ENCODE peak calls at places on chromosomes 12 and 14, in eight cellular contexts. O is stomach, A is sigmoid colon, J is HepG2, T is suprapubic skin, Q is K562, R is SK-N-SH, E is H1. W is an unnamed sample.

GRCh38 chr12:26633591-26634210 is 199.3 kb downstream of the ITPR2 start:
- DNase-seq in E (no peak), R (no peak), T (no peak), Q (no peak), O (no peak), A (no peak), J (peak; percentile 47), W (no peak)

GRCh38 chr14:77470192-77470870 is 12.4 kb downstream of the AHSA1 start:
- DNase-seq in T (no peak), O (no peak), Q (no peak), A (no peak), J (no peak), E (no peak), R (no peak), W (peak; percentile 70)

GRCh38 chr14:63248211-63248610 is 44.0 kb downstream of the RHOJ start:
- DNase-seq in Q (no peak), A (no peak), T (no peak), E (no peak), O (no peak), R (no peak), J (no peak), W (no peak)

GRCh38 chr12:109346920-109347319 is 780 bp upstream of the MYO1H start:
- DNase-seq in J (no peak), R (no peak), A (no peak), T (no peak), Q (peak; percentile 13), E (peak; percentile 63), O (no peak), W (no peak)

GRCh38 chr14:69152181-69152943 is 557 bp downstream of the DCAF5 start:
- DNase-seq in R (peak; percentile 67), Q (peak; percentile 58), T (peak; percentile 68), E (peak; percentile 69), O (no peak), J (peak; percentile 20), A (no peak), W (peak; percentile 10)

GRCh38 chr12:47281667-47282171 is 202.0 kb upstream of the AMIGO2 start:
- DNase-seq in Q (peak; percentile 35), A (no peak), E (no peak), J (no peak), O (no peak), R (no peak), T (no peak), W (no peak)

GRCh38 chr14:37599527-37600368 is 4.3 kb downstream of the TTC6 start:
- DNase-seq in T (no peak), E (peak; percentile 76), O (no peak), R (no peak), J (no peak), Q (no peak), A (no peak), W (no peak)

GRCh38 chr14:68210729-68211299 is 391.2 kb downstream of the RAD51B start:
- DNase-seq in E (no peak), Q (peak; percentile 32), O (no peak), R (no peak), A (no peak), T (no peak), J (peak; percentile 39), W (no peak)

GRCh38 chr14:102508774-102509743 is 517 bp downstream of the ANKRD9 start:
- DNase-seq in O (peak; percentile 69), E (no peak), A (peak; percentile 91), Q (peak; percentile 59), T (peak; percentile 86), R (peak; percentile 85), J (no peak), W (peak; percentile 80)

GRCh38 chr12:115440438-115440837 is 756.5 kb upstream of the TBX3 start:
- DNase-seq in O (peak; percentile 42), E (no peak), A (no peak), R (no peak), T (no peak), J (peak; percentile 66), Q (peak; percentile 18), W (no peak)

GRCh38 chr12:66092559-66093269 is 37.8 kb downstream of the LLPH start:
- DNase-seq in A (no peak), T (no peak), O (no peak), J (no peak), R (no peak), E (no peak), Q (no peak), W (no peak)

GRCh38 chr14:54366726-54367707 is 29.8 kb upstream of the CDKN3 start:
- DNase-seq in A (no peak), E (peak; percentile 51), Q (peak; percentile 12), T (no peak), J (peak; percentile 84), O (peak; percentile 42), R (peak; percentile 30), W (peak; percentile 41)

GRCh38 chr14:104596451-104596918 is 8.1 kb downstream of the TMEM179 start:
- DNase-seq in J (no peak), R (peak; percentile 29), O (no peak), A (no peak), Q (no peak), T (no peak), E (no peak), W (no peak)

GRCh38 chr14:83425138-83425537 is 1891.5 kb upstream of the SEL1L start:
- DNase-seq in E (no peak), J (no peak), R (no peak), O (no peak), A (no peak), T (no peak), Q (no peak), W (no peak)

GRCh38 chr12:20404576-20405346 is 36.4 kb downstream of the PDE3A start:
- DNase-seq in Q (no peak), E (no peak), T (no peak), A (peak; percentile 78), J (no peak), R (peak; percentile 6), O (peak; percentile 27), W (peak; percentile 40)

GRCh38 chr12:101733166-101733565 is 6.1 kb downstream of the SYCP3 start:
- DNase-seq in O (no peak), E (no peak), T (no peak), R (no peak), Q (no peak), A (no peak), J (no peak), W (no peak)

GRCh38 chr12:124441443-124442190 is 125.8 kb downstream of the NCOR2 start:
- DNase-seq in Q (peak; percentile 47), R (no peak), E (no peak), A (no peak), J (no peak), O (no peak), T (no peak), W (no peak)
- TF ChIP-seq EP300 in Q (no peak), R (no peak), E (no peak), A (no peak), J (no peak), O (no peak), T (no peak), W (no peak)

DNA sequence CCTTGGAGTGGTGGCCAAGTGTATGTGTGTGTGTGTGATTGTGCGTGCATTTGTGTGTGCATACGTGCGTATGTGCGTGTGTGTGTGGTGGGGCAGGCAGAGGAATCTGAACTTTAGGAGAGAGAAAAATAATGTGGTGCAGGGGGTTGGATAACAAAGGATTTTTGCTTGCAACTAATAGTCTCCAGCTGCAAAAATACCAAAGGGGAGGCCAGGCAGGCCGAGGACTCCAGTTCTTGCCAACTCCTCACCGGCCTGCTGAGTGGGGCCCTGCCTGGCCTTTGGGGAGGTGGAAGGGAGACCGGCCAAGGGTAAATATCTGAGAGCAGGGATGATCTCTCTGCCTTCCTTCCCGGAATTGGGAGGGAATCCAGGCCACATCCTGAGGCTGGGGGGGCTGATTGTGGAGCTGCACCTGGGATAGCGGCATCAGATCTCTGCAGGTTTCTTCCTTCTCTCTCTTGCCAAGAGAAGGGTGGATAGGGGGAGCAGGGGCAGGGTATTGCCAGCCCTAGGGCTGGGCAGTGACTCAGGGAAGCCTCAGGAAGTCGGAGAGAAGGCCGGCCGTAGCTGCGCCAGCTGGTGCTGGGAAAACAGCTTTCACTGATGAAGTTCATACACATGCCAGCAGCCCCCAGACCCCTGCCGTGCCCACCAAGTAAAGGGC is 4.5 kb upstream of the LRP1-AS start:
- DNase-seq in O (no peak), J (no peak), Q (no peak), E (no peak), T (peak; percentile 69), R (peak; percentile 62), A (peak; percentile 84), W (no peak)
- H3K4me3 ChIP-seq in O (no peak overlapping the region), J (no peak overlapping the region), Q (no peak overlapping the region), E (no peak overlapping the region), T (no peak overlapping the region), R (no peak overlapping the region), A (no peak overlapping the region), W (no peak overlapping the region)

DNA sequence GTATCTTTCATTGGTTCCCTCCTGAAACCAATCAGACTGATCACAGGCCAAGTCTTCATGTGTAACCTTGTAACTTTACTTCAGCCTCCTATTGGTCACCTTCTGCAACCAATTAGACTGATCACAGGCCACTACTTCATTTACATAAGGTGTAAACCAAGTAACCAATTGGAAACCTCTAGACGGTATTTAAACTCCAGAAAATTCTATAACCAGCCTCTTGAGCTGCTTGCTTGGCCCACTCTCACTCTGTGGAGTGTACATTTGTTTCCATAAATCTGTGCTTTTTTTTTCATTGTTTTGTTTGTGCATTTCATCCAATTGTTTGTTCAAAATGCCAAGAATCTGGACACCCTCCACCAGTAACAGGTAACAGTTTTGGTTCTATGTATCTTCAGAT is 47.5 kb downstream of the EIF2S3B start:
- DNase-seq in T (no peak), E (no peak), A (no peak), O (no peak), J (no peak), Q (no peak), R (no peak), W (no peak)
- TF ChIP-seq POLR2AphosphoS5 in T (no peak), E (no peak), A (no peak), O (no peak), J (no peak), Q (no peak), R (no peak), W (no peak)

GRCh38 chr14:61234215-61234916 is 46.8 kb downstream of the TMEM30B start:
- DNase-seq in Q (no peak), A (no peak), O (no peak), T (no peak), J (no peak), R (no peak), E (no peak), W (no peak)

GRCh38 chr14:61229475-61229888 is 51.7 kb downstream of the TMEM30B start:
- DNase-seq in A (no peak), E (no peak), T (no peak), Q (no peak), O (peak; percentile 46), J (peak; percentile 10), R (no peak), W (no peak)

GRCh38 chr14:61227893-61228591 is 53.1 kb downstream of the TMEM30B start:
- DNase-seq in Q (no peak), E (no peak), J (no peak), T (no peak), A (no peak), R (no peak), O (no peak), W (no peak)

GRCh38 chr14:61233436-61233956 is 47.6 kb downstream of the TMEM30B start:
- DNase-seq in J (no peak), E (no peak), T (no peak), Q (no peak), A (no peak), R (no peak), O (no peak), W (no peak)

DNA sequence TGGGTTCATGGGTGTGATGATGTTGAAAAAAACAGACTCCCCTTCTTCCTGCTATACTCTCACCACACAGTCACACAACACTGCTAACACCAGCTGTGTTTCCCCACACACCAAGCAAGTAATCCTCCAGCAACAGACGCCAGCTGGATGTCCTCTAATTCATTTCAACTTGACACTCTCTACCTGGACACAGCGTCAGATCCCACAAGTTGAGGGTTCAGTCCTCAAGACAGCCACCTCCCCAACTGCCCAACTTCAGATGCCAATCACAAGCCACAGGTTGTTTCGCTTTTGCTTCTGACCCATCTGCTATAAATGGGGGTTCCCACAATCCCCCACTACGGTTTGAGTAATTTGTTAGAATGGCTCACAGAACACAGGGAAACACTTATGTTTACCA is 49.3 kb downstream of the TMEM30B start:
- DNase-seq in R (no peak), O (no peak), A (no peak), J (no peak), Q (no peak), E (no peak), T (no peak), W (no peak)
- TF ChIP-seq EP300 in R (no peak), O (no peak), A (no peak), J (no peak), Q (no peak), E (no peak), T (no peak), W (no peak)